ENCODE peak calls at places on chromosomes 6 and 20, in ten cellular contexts. One of them, this sample, is unnamed.

GRCh38 chr6:159038914-159039884 is 5.6 kb downstream of the TAGAP start:
- DNase-seq in A673: no peak
- DNase-seq in epithelial cell of esophagus: peak
- DNase-seq in cardiac muscle cell: no peak
- DNase-seq in choroid plexus epithelial cell: peak
- DNase-seq in left lung: no peak
- DNase-seq in pancreas: no peak
- DNase-seq in MM.1S: peak
- DNase-seq in A549: no peak
- DNase-seq in uterus: no peak
- DNase-seq in this sample: peak

GRCh38 chr6:27775796-27776184 is 136.4 kb downstream of the OR2B2 start:
- DNase-seq in A673: no peak
- DNase-seq in epithelial cell of esophagus: peak
- DNase-seq in cardiac muscle cell: no peak
- DNase-seq in choroid plexus epithelial cell: no peak
- DNase-seq in left lung: no peak
- DNase-seq in pancreas: no peak
- DNase-seq in MM.1S: no peak
- DNase-seq in A549: no peak
- DNase-seq in uterus: no peak
- DNase-seq in this sample: no peak

GRCh38 chr20:24584538-24585356 is 115.3 kb downstream of the SYNDIG1 start:
- DNase-seq in A673: no peak
- DNase-seq in epithelial cell of esophagus: no peak
- DNase-seq in cardiac muscle cell: no peak
- DNase-seq in choroid plexus epithelial cell: peak
- DNase-seq in left lung: no peak
- DNase-seq in pancreas: no peak
- DNase-seq in MM.1S: no peak
- DNase-seq in A549: no peak
- DNase-seq in uterus: no peak
- DNase-seq in this sample: no peak

GRCh38 chr6:157667211-157668033 is 155.6 kb upstream of the SNX9 start:
- DNase-seq in A673: peak
- DNase-seq in epithelial cell of esophagus: peak
- DNase-seq in cardiac muscle cell: peak
- DNase-seq in choroid plexus epithelial cell: peak
- DNase-seq in left lung: no peak
- DNase-seq in pancreas: no peak
- DNase-seq in MM.1S: peak
- DNase-seq in A549: peak
- DNase-seq in uterus: peak
- DNase-seq in this sample: no peak

GRCh38 chr20:14664101-14664500 is 326.7 kb upstream of the FLRT3 start:
- DNase-seq in A673: no peak
- DNase-seq in epithelial cell of esophagus: no peak
- DNase-seq in cardiac muscle cell: no peak
- DNase-seq in choroid plexus epithelial cell: no peak
- DNase-seq in left lung: no peak
- DNase-seq in pancreas: no peak
- DNase-seq in MM.1S: no peak
- DNase-seq in A549: no peak
- DNase-seq in uterus: no peak
- DNase-seq in this sample: no peak

GRCh38 chr20:5356921-5357320 is 40.2 kb upstream of the PROKR2 start:
- DNase-seq in A673: no peak
- DNase-seq in epithelial cell of esophagus: no peak
- DNase-seq in cardiac muscle cell: no peak
- DNase-seq in choroid plexus epithelial cell: no peak
- DNase-seq in left lung: no peak
- DNase-seq in pancreas: no peak
- DNase-seq in MM.1S: no peak
- DNase-seq in A549: no peak
- DNase-seq in uterus: no peak
- DNase-seq in this sample: no peak

GRCh38 chr6:156752666-156753301 is 24.4 kb upstream of the ARID1B start:
- DNase-seq in A673: no peak
- DNase-seq in epithelial cell of esophagus: no peak
- DNase-seq in cardiac muscle cell: no peak
- DNase-seq in choroid plexus epithelial cell: no peak
- DNase-seq in left lung: no peak
- DNase-seq in pancreas: peak
- DNase-seq in MM.1S: no peak
- DNase-seq in A549: no peak
- DNase-seq in uterus: no peak
- DNase-seq in this sample: no peak

GRCh38 chr20:10547276-10548114 is 112.4 kb downstream of the SLX4IP start:
- DNase-seq in A673: no peak
- DNase-seq in epithelial cell of esophagus: no peak
- DNase-seq in cardiac muscle cell: no peak
- DNase-seq in choroid plexus epithelial cell: no peak
- DNase-seq in left lung: no peak
- DNase-seq in pancreas: no peak
- DNase-seq in MM.1S: no peak
- DNase-seq in A549: no peak
- DNase-seq in uterus: no peak
- DNase-seq in this sample: no peak

GRCh38 chr6:112563368-112563767 is 216.2 kb downstream of the RFPL4B start:
- DNase-seq in A673: peak
- DNase-seq in epithelial cell of esophagus: no peak
- DNase-seq in cardiac muscle cell: peak
- DNase-seq in choroid plexus epithelial cell: peak
- DNase-seq in left lung: no peak
- DNase-seq in pancreas: no peak
- DNase-seq in MM.1S: no peak
- DNase-seq in A549: no peak
- DNase-seq in uterus: no peak
- DNase-seq in this sample: no peak

GRCh38 chr20:63589261-63590217 is 15.5 kb upstream of the HELZ2 start:
- DNase-seq in A673: no peak
- DNase-seq in epithelial cell of esophagus: no peak
- DNase-seq in cardiac muscle cell: no peak
- DNase-seq in choroid plexus epithelial cell: no peak
- DNase-seq in left lung: peak
- DNase-seq in pancreas: no peak
- DNase-seq in MM.1S: no peak
- DNase-seq in A549: no peak
- DNase-seq in uterus: no peak
- DNase-seq in this sample: peak

GRCh38 chr20:44746367-44747165 is 901 bp downstream of the KCNK15 start:
- DNase-seq in A673: peak
- DNase-seq in epithelial cell of esophagus: no peak
- DNase-seq in cardiac muscle cell: no peak
- DNase-seq in choroid plexus epithelial cell: no peak
- DNase-seq in left lung: no peak
- DNase-seq in pancreas: no peak
- DNase-seq in MM.1S: no peak
- DNase-seq in A549: no peak
- DNase-seq in uterus: no peak
- DNase-seq in this sample: no peak

GRCh38 chr6:113205563-113205962 is 651.6 kb upstream of the MARCKS start:
- DNase-seq in A673: no peak
- DNase-seq in epithelial cell of esophagus: no peak
- DNase-seq in cardiac muscle cell: no peak
- DNase-seq in choroid plexus epithelial cell: no peak
- DNase-seq in left lung: no peak
- DNase-seq in pancreas: no peak
- DNase-seq in MM.1S: no peak
- DNase-seq in A549: no peak
- DNase-seq in uterus: no peak
- DNase-seq in this sample: no peak

GRCh38 chr20:59178983-59179595 is 15.5 kb downstream of the ZNF831 start:
- DNase-seq in A673: no peak
- DNase-seq in epithelial cell of esophagus: no peak
- DNase-seq in cardiac muscle cell: no peak
- DNase-seq in choroid plexus epithelial cell: no peak
- DNase-seq in left lung: no peak
- DNase-seq in pancreas: no peak
- DNase-seq in MM.1S: no peak
- DNase-seq in A549: no peak
- DNase-seq in uterus: no peak
- DNase-seq in this sample: no peak

GRCh38 chr6:75402296-75402695 is 91.3 kb downstream of the FILIP1 start:
- DNase-seq in A673: no peak
- DNase-seq in epithelial cell of esophagus: peak
- DNase-seq in cardiac muscle cell: peak
- DNase-seq in choroid plexus epithelial cell: peak
- DNase-seq in left lung: no peak
- DNase-seq in pancreas: no peak
- DNase-seq in MM.1S: peak
- DNase-seq in A549: no peak
- DNase-seq in uterus: peak
- DNase-seq in this sample: no peak

GRCh38 chr6:43231735-43232450 is 2.6 kb upstream of the DNPH1 start:
- DNase-seq in A673: no peak
- DNase-seq in epithelial cell of esophagus: no peak
- DNase-seq in cardiac muscle cell: no peak
- DNase-seq in choroid plexus epithelial cell: no peak
- DNase-seq in left lung: no peak
- DNase-seq in pancreas: no peak
- DNase-seq in MM.1S: no peak
- DNase-seq in A549: no peak
- DNase-seq in uterus: no peak
- DNase-seq in this sample: no peak

GRCh38 chr20:35561671-35562070 is 19.8 kb downstream of the ERGIC3 start:
- DNase-seq in A673: no peak
- DNase-seq in epithelial cell of esophagus: peak
- DNase-seq in cardiac muscle cell: no peak
- DNase-seq in choroid plexus epithelial cell: no peak
- DNase-seq in left lung: peak
- DNase-seq in pancreas: peak
- DNase-seq in MM.1S: no peak
- DNase-seq in A549: no peak
- DNase-seq in uterus: no peak
- DNase-seq in this sample: no peak

GRCh38 chr20:35561268-35561667 is 19.4 kb downstream of the ERGIC3 start:
- DNase-seq in A673: peak
- DNase-seq in epithelial cell of esophagus: peak
- DNase-seq in cardiac muscle cell: peak
- DNase-seq in choroid plexus epithelial cell: peak
- DNase-seq in left lung: no peak
- DNase-seq in pancreas: peak
- DNase-seq in MM.1S: peak
- DNase-seq in A549: peak
- DNase-seq in uterus: no peak
- DNase-seq in this sample: no peak

GRCh38 chr20:35560541-35560940 is 18.7 kb downstream of the ERGIC3 start:
- DNase-seq in A673: no peak
- DNase-seq in epithelial cell of esophagus: no peak
- DNase-seq in cardiac muscle cell: no peak
- DNase-seq in choroid plexus epithelial cell: no peak
- DNase-seq in left lung: no peak
- DNase-seq in pancreas: peak
- DNase-seq in MM.1S: no peak
- DNase-seq in A549: no peak
- DNase-seq in uterus: no peak
- DNase-seq in this sample: no peak

GRCh38 chr20:35558981-35559693 is 17.3 kb downstream of the ERGIC3 start:
- DNase-seq in A673: no peak
- DNase-seq in epithelial cell of esophagus: no peak
- DNase-seq in cardiac muscle cell: no peak
- DNase-seq in choroid plexus epithelial cell: no peak
- DNase-seq in left lung: no peak
- DNase-seq in pancreas: peak
- DNase-seq in MM.1S: no peak
- DNase-seq in A549: no peak
- DNase-seq in uterus: no peak
- DNase-seq in this sample: no peak

DNA sequence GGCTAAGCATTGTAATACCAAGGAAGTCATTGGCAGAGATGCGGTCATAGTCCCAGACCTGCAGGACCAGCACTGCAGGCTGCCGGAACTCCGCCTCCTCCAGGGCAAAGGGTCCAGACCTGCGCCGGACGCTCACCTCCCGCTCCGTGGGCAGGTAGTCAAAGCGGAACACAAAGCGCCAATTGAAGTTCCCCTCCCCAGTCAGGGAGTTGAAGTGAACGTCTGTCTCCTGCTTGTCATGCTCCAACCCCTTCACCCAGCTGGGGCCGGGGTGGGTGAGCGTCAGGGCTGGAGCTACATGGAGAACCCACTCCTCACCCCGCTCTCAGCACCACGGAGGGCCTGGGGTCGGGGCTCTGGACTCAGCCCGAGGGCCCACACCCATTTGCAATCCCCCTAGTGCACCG is 18.2 kb downstream of the ERGIC3 start:
- DNase-seq in A673: no peak
- DNase-seq in epithelial cell of esophagus: peak
- DNase-seq in cardiac muscle cell: no peak
- DNase-seq in choroid plexus epithelial cell: no peak
- DNase-seq in left lung: no peak
- DNase-seq in pancreas: peak
- DNase-seq in MM.1S: no peak
- DNase-seq in A549: no peak
- DNase-seq in uterus: no peak
- DNase-seq in this sample: peak
- H3K4me3 ChIP-seq in A673: no peak
- H3K4me3 ChIP-seq in epithelial cell of esophagus: no peak
- H3K4me3 ChIP-seq in cardiac muscle cell: no peak
- H3K4me3 ChIP-seq in choroid plexus epithelial cell: no peak
- H3K4me3 ChIP-seq in left lung: no peak
- H3K4me3 ChIP-seq in pancreas: no peak
- H3K4me3 ChIP-seq in MM.1S: no peak
- H3K4me3 ChIP-seq in A549: no peak
- H3K4me3 ChIP-seq in uterus: no peak
- H3K4me3 ChIP-seq in this sample: peak

GRCh38 chr6:138307816-138308727 is 69.6 kb upstream of the SMIM28 start:
- DNase-seq in A673: peak
- DNase-seq in epithelial cell of esophagus: peak
- DNase-seq in cardiac muscle cell: no peak
- DNase-seq in choroid plexus epithelial cell: peak
- DNase-seq in left lung: no peak
- DNase-seq in pancreas: no peak
- DNase-seq in MM.1S: no peak
- DNase-seq in A549: no peak
- DNase-seq in uterus: peak
- DNase-seq in this sample: peak
- TF ChIP-seq CTCF in A673: peak
- TF ChIP-seq CTCF in epithelial cell of esophagus: peak
- TF ChIP-seq CTCF in cardiac muscle cell: peak
- TF ChIP-seq CTCF in choroid plexus epithelial cell: peak
- TF ChIP-seq CTCF in left lung: no peak
- TF ChIP-seq CTCF in pancreas: no peak
- TF ChIP-seq CTCF in MM.1S: no peak
- TF ChIP-seq CTCF in A549: no peak
- TF ChIP-seq CTCF in uterus: no peak
- TF ChIP-seq CTCF in this sample: peak

GRCh38 chr6:15301179-15302006 is 55.5 kb downstream of the JARID2 start:
- DNase-seq in A673: no peak
- DNase-seq in epithelial cell of esophagus: no peak
- DNase-seq in cardiac muscle cell: no peak
- DNase-seq in choroid plexus epithelial cell: no peak
- DNase-seq in left lung: no peak
- DNase-seq in pancreas: no peak
- DNase-seq in MM.1S: no peak
- DNase-seq in A549: no peak
- DNase-seq in uterus: no peak
- DNase-seq in this sample: no peak
- H3K4me3 ChIP-seq in A673: no peak
- H3K4me3 ChIP-seq in epithelial cell of esophagus: no peak
- H3K4me3 ChIP-seq in cardiac muscle cell: no peak
- H3K4me3 ChIP-seq in choroid plexus epithelial cell: no peak
- H3K4me3 ChIP-seq in left lung: no peak
- H3K4me3 ChIP-seq in pancreas: no peak
- H3K4me3 ChIP-seq in MM.1S: no peak
- H3K4me3 ChIP-seq in A549: no peak
- H3K4me3 ChIP-seq in uterus: no peak
- H3K4me3 ChIP-seq in this sample: no peak

GRCh38 chr6:130760006-130760405 is 67.2 kb upstream of the SMLR1 start:
- DNase-seq in A673: peak
- DNase-seq in epithelial cell of esophagus: peak
- DNase-seq in cardiac muscle cell: peak
- DNase-seq in choroid plexus epithelial cell: peak
- DNase-seq in left lung: no peak
- DNase-seq in pancreas: no peak
- DNase-seq in MM.1S: peak
- DNase-seq in A549: no peak
- DNase-seq in uterus: no peak
- DNase-seq in this sample: peak
- TF ChIP-seq CTCF in A673: peak
- TF ChIP-seq CTCF in epithelial cell of esophagus: peak
- TF ChIP-seq CTCF in cardiac muscle cell: peak
- TF ChIP-seq CTCF in choroid plexus epithelial cell: peak
- TF ChIP-seq CTCF in left lung: peak
- TF ChIP-seq CTCF in pancreas: no peak
- TF ChIP-seq CTCF in MM.1S: peak
- TF ChIP-seq CTCF in A549: peak
- TF ChIP-seq CTCF in uterus: no peak
- TF ChIP-seq CTCF in this sample: peak

This sample was measured in LNCaP clone FGC.